ENCODE peak calls at places on chromosome 3, in seven cellular contexts. Z, O, G, N, P, T and C are unnamed samples.

GRCh38 chr3:149299938-149300791 is 33.3 kb downstream of the TM4SF18 start:
- DNase-seq in Z (peak; percentile 26), O (peak; percentile 88), G (no peak), N (peak; percentile 98), P (peak; percentile 41), T (peak; percentile 96), C (peak; percentile 33)

GRCh38 chr3:18087963-18088362 is 337.2 kb downstream of the SATB1 start:
- DNase-seq in Z (no peak), O (no peak), G (no peak), N (no peak), P (no peak), T (no peak), C (no peak)

GRCh38 chr3:195117978-195118581 is 152.9 kb downstream of the XXYLT1 start:
- DNase-seq in Z (no peak), O (no peak), G (no peak), N (peak; percentile 45), P (no peak), T (no peak), C (peak; percentile 62)

GRCh38 chr3:159536876-159537275 is 451.8 kb upstream of the IL12A start:
- DNase-seq in Z (no peak), O (no peak), G (no peak), N (no peak), P (no peak), T (no peak), C (no peak)

GRCh38 chr3:122092460-122093165 is 37.5 kb downstream of the CD86 start:
- DNase-seq in Z (no peak), O (no peak), G (no peak), N (peak; percentile 68), P (no peak), T (peak; percentile 33), C (no peak)

GRCh38 chr3:141853146-141853690 is 23.2 kb upstream of the ATP1B3 start:
- DNase-seq in Z (no peak), O (no peak), G (no peak), N (peak; percentile 5), P (no peak), T (no peak), C (no peak)

GRCh38 chr3:151305778-151306157 is 10.9 kb downstream of the GPR87 start:
- DNase-seq in Z (no peak), O (no peak), G (no peak), N (no peak), P (no peak), T (no peak), C (no peak)

GRCh38 chr3:63791974-63792373 is 27.1 kb upstream of the C3orf49 start:
- DNase-seq in Z (no peak), O (peak; percentile 11), G (no peak), N (peak; percentile 71), P (no peak), T (peak; percentile 34), C (no peak)

GRCh38 chr3:122926322-122926721 is 101.2 kb downstream of the SEMA5B start:
- DNase-seq in Z (no peak), O (no peak), G (no peak), N (no peak), P (no peak), T (no peak), C (no peak)

GRCh38 chr3:173397161-173398110 is at the start of gene NLGN1:
- DNase-seq in Z (peak; percentile 41), O (no peak), G (no peak), N (peak; percentile 73), P (peak; percentile 77), T (peak; percentile 49), C (no peak)

GRCh38 chr3:121529308-121529707 is 16.5 kb downstream of the POLQ start:
- DNase-seq in Z (no peak), O (no peak), G (no peak), N (peak; percentile 37), P (no peak), T (no peak), C (no peak)

GRCh38 chr3:171972965-171973364 is 66.4 kb upstream of the FNDC3B start:
- DNase-seq in Z (no peak), O (no peak), G (no peak), N (peak; percentile 69), P (no peak), T (no peak), C (no peak)

GRCh38 chr3:139477710-139478640 is 1.7 kb upstream of the RBP2 start:
- DNase-seq in Z (no peak), O (no peak), G (no peak), N (no peak), P (no peak), T (no peak), C (no peak)

GRCh38 chr3:57060089-57060829 is at the start of gene SPATA12:
- DNase-seq in Z (peak; percentile 97), O (peak; percentile 80), G (no peak), N (peak; percentile 89), P (no peak), T (peak; percentile 90), C (no peak)

GRCh38 chr3:39849992-39850706 is 40.7 kb downstream of the MYRIP start:
- DNase-seq in Z (no peak), O (no peak), G (no peak), N (no peak), P (peak; percentile 78), T (no peak), C (no peak)

GRCh38 chr3:169871129-169871886 is 1.6 kb upstream of the LRRC31 start:
- DNase-seq in Z (no peak), O (no peak), G (no peak), N (no peak), P (no peak), T (no peak), C (no peak)

GRCh38 chr3:40875581-40875980 is 323.7 kb upstream of the CTNNB1 start:
- DNase-seq in Z (no peak), O (no peak), G (no peak), N (no peak), P (peak; percentile 17), T (no peak), C (no peak)

GRCh38 chr3:39284457-39284881 is 4.6 kb upstream of the CX3CR1 start:
- DNase-seq in Z (no peak), O (no peak), G (no peak), N (no peak), P (no peak), T (no peak), C (no peak)

GRCh38 chr3:71517206-71517855 is 66.2 kb downstream of the FOXP1 start:
- DNase-seq in Z (no peak), O (no peak), G (no peak), N (peak; percentile 23), P (no peak), T (no peak), C (no peak)

GRCh38 chr3:178393833-178394232 is 142.4 kb upstream of the KCNMB2 start:
- DNase-seq in Z (peak; percentile 7), O (no peak), G (no peak), N (peak; percentile 93), P (no peak), T (peak; percentile 71), C (no peak)

GRCh38 chr3:197028711-197029510 is 706 bp downstream of the MELTF start:
- DNase-seq in Z (no peak), O (no peak), G (peak; percentile 76), N (no peak), P (no peak), T (no peak), C (no peak)

GRCh38 chr3:13524979-13525669 is 23.8 kb upstream of the FBLN2 start:
- DNase-seq in Z (no peak), O (no peak), G (no peak), N (peak; percentile 73), P (no peak), T (peak; percentile 22), C (no peak)

GRCh38 chr3:184380210-184380626 is 364 bp downstream of the CHRD start:
- DNase-seq in Z (peak; percentile 92), O (no peak), G (no peak), N (peak; percentile 25), P (no peak), T (peak; percentile 23), C (no peak)

GRCh38 chr3:52798978-52799476 is 4.4 kb downstream of the ITIH3 start:
- DNase-seq in Z (peak; percentile 66), O (no peak), G (peak; percentile 50), N (peak; percentile 11), P (no peak), T (peak; percentile 11), C (no peak)

GRCh38 chr3:62101488-62101887 is 271.9 kb downstream of the FEZF2 start:
- DNase-seq in Z (no peak), O (peak; percentile 27), G (no peak), N (no peak), P (no peak), T (no peak), C (no peak)

GRCh38 chr3:134103470-134103869 is 73.7 kb upstream of the SLCO2A1 start:
- DNase-seq in Z (no peak), O (no peak), G (no peak), N (no peak), P (no peak), T (no peak), C (no peak)

GRCh38 chr3:9213019-9213646 is 36.3 kb downstream of the SRGAP3 start:
- DNase-seq in Z (no peak), O (no peak), G (no peak), N (no peak), P (peak; percentile 72), T (no peak), C (no peak)

GRCh38 chr3:27521179-27521871 is 37.1 kb upstream of the SLC4A7 start:
- DNase-seq in Z (no peak), O (no peak), G (no peak), N (peak; percentile 98), P (no peak), T (peak; percentile 95), C (no peak)

GRCh38 chr3:50292159-50292923 is at the start of gene IFRD2:
- DNase-seq in Z (peak; percentile 95), O (peak; percentile 95), G (peak; percentile 96), N (peak; percentile 98), P (peak; percentile 94), T (peak; percentile 97), C (peak; percentile 91)

GRCh38 chr3:141477224-141477623 is 9.6 kb upstream of the RASA2 start:
- DNase-seq in Z (peak; percentile 82), O (no peak), G (no peak), N (peak; percentile 95), P (no peak), T (peak; percentile 76), C (no peak)

GRCh38 chr3:5017953-5018531 is 38.8 kb downstream of the BHLHE40 start:
- DNase-seq in Z (no peak), O (no peak), G (no peak), N (peak; percentile 30), P (no peak), T (peak; percentile 35), C (no peak)

GRCh38 chr3:111949712-111950111 is 29.1 kb upstream of the ABHD10 start:
- DNase-seq in Z (no peak), O (no peak), G (no peak), N (no peak), P (no peak), T (no peak), C (no peak)

GRCh38 chr3:100588251-100588650 is 21.1 kb upstream of the ADGRG7 start:
- DNase-seq in Z (no peak), O (no peak), G (no peak), N (no peak), P (no peak), T (no peak), C (no peak)

GRCh38 chr3:64925575-64925974 is 237.8 kb upstream of the ADAMTS9 start:
- DNase-seq in Z (no peak), O (no peak), G (no peak), N (no peak), P (no peak), T (no peak), C (no peak)

GRCh38 chr3:71142440-71143161 is 440.9 kb downstream of the FOXP1 start:
- DNase-seq in Z (no peak), O (no peak), G (no peak), N (peak; percentile 49), P (no peak), T (peak; percentile 38), C (no peak)

GRCh38 chr3:195150194-195151118 is 120.5 kb downstream of the XXYLT1 start:
- DNase-seq in Z (peak; percentile 86), O (no peak), G (no peak), N (peak; percentile 78), P (peak; percentile 80), T (no peak), C (peak; percentile 72)

GRCh38 chr3:144029769-144030168 is 58.1 kb downstream of the DIPK2A start:
- DNase-seq in Z (no peak), O (no peak), G (no peak), N (no peak), P (no peak), T (no peak), C (no peak)

GRCh38 chr3:45783667-45784066 is 12.7 kb downstream of the SLC6A20 start:
- DNase-seq in Z (no peak), O (no peak), G (no peak), N (no peak), P (no peak), T (no peak), C (no peak)